ENCODE peak calls at places on chromosomes 12 and 14, in seven cellular contexts. F is AG09319; P is HAP-1; O is endodermal cell; N is naive thymus-derived CD8-positive, alpha-beta T cell; W is WTC11; B is GM10248. G is an unnamed sample.
A peak's percentile ranks its signal among the peaks of the same experiment; 100 is the strongest.

GRCh38 chr14:99393059-99393655 is 87.5 kb downstream of the SETD3 start:
- DNase-seq in F (no peak), P (peak; percentile 57), O (peak; percentile 86), N (no peak), W (peak; percentile 74), B (peak; percentile 67), G (no peak)

GRCh38 chr12:28082101-28082500 is 108.2 kb upstream of the CCDC91 start:
- DNase-seq in F (no peak), P (no peak), O (no peak), N (no peak), W (no peak), B (no peak), G (no peak)

GRCh38 chr12:58419905-58420304 is 478.5 kb downstream of the ATP23 start:
- DNase-seq in F (no peak), P (no peak), O (no peak), N (no peak), W (no peak), B (no peak), G (no peak)

GRCh38 chr12:44889162-44889561 is 13.0 kb upstream of the NELL2 start:
- DNase-seq in F (no peak), P (no peak), O (peak; percentile 42), N (no peak), W (no peak), B (no peak), G (no peak)

GRCh38 chr14:104162495-104162894 is 24.1 kb downstream of the KIF26A start:
- DNase-seq in F (no peak), P (no peak), O (no peak), N (no peak), W (no peak), B (no peak), G (no peak)

GRCh38 chr12:58583541-58583940 is 336.8 kb downstream of the LRIG3 start:
- DNase-seq in F (peak; percentile 29), P (peak; percentile 13), O (no peak), N (no peak), W (no peak), B (no peak), G (no peak)

GRCh38 chr12:52867152-52867551 is 18.4 kb upstream of the KRT78 start:
- DNase-seq in F (no peak), P (no peak), O (no peak), N (no peak), W (no peak), B (no peak), G (no peak)

GRCh38 chr12:84994436-84994835 is 41.6 kb downstream of the TSPAN19 start:
- DNase-seq in F (no peak), P (no peak), O (no peak), N (no peak), W (no peak), B (no peak), G (no peak)

GRCh38 chr12:42325776-42326465 is at the start of the genes PPHLN1 and ZCRB1:
- DNase-seq in F (peak; percentile 29), P (peak; percentile 80), O (peak; percentile 98), N (peak; percentile 72), W (peak; percentile 86), B (peak; percentile 89), G (no peak)

GRCh38 chr14:99190696-99191662 is 81.0 kb downstream of the BCL11B start:
- DNase-seq in F (no peak), P (no peak), O (no peak), N (no peak), W (no peak), B (no peak), G (no peak)

GRCh38 chr12:46887870-46888269 is 62.1 kb upstream of the SLC38A4 start:
- DNase-seq in F (no peak), P (no peak), O (no peak), N (no peak), W (no peak), B (no peak), G (no peak)

GRCh38 chr14:22395803-22396202 is 193.2 kb downstream of the DAD1 start:
- DNase-seq in F (no peak), P (no peak), O (no peak), N (no peak), W (no peak), B (no peak), G (no peak)

GRCh38 chr14:105330491-105330895 is 15.9 kb downstream of the PACS2 start:
- DNase-seq in F (no peak), P (no peak), O (no peak), N (no peak), W (no peak), B (no peak), G (no peak)

GRCh38 chr12:46214668-46215429 is 54.0 kb downstream of the SLC38A1 start:
- DNase-seq in F (no peak), P (no peak), O (no peak), N (peak; percentile 56), W (no peak), B (no peak), G (peak; percentile 78)

GRCh38 chr12:1297206-1297605 is 297.2 kb downstream of the FBXL14 start:
- DNase-seq in F (peak; percentile 35), P (no peak), O (no peak), N (no peak), W (no peak), B (no peak), G (no peak)

GRCh38 chr14:74637184-74637562 is 25.1 kb upstream of the LTBP2 start:
- DNase-seq in F (no peak), P (no peak), O (peak; percentile 77), N (no peak), W (no peak), B (no peak), G (no peak)

GRCh38 chr12:43273467-43273866 is 278.5 kb downstream of the ADAMTS20 start:
- DNase-seq in F (no peak), P (no peak), O (no peak), N (no peak), W (no peak), B (no peak), G (no peak)

GRCh38 chr12:8156845-8157244 is at the start of gene ZNF705A:
- DNase-seq in F (no peak), P (peak; percentile 15), O (no peak), N (no peak), W (no peak), B (no peak), G (no peak)